ENCODE peak calls at places on chromosomes 1 and 21, in seven cellular contexts. U is H1, W is K562, E is GM12878, G is HepG2, Y is HCT116, X is SK-N-SH. D is an unnamed sample.

GRCh38 chr1:54153548-54154439 is 994 bp upstream of the CDCP2 start:
- DNase-seq in U (no peak), Y (no peak), G (peak), W (no peak), X (no peak), E (no peak), D (peak)

GRCh38 chr1:115839706-115840095 is 1.2 kb downstream of the NHLH2 start:
- DNase-seq in W (no peak), G (no peak), Y (no peak), U (no peak), E (no peak), X (no peak), D (no peak)

GRCh38 chr1:33966346-33967141 is 102.7 kb downstream of the HMGB4 start:
- DNase-seq in G (no peak), Y (no peak), U (no peak), E (no peak), W (no peak), X (no peak), D (no peak)

GRCh38 chr1:94039871-94040569 is 80.9 kb downstream of the ABCA4 start:
- DNase-seq in X (peak), Y (no peak), E (no peak), W (no peak), G (no peak), U (no peak), D (no peak)

GRCh38 chr1:54172614-54173312 is 20.0 kb upstream of the CDCP2 start:
- DNase-seq in X (no peak), W (no peak), U (no peak), Y (no peak), E (no peak), G (no peak), D (no peak)

GRCh38 chr1:228691926-228692325 is 43.4 kb upstream of the RHOU start:
- DNase-seq in Y (peak), E (no peak), W (peak), U (no peak), G (peak), X (peak), D (peak)

GRCh38 chr1:36008546-36009197 is 75.2 kb upstream of the TEKT2 start:
- DNase-seq in W (no peak), Y (peak), E (no peak), G (peak), U (no peak), X (no peak), D (no peak)

GRCh38 chr1:117735045-117735992 is 129.5 kb downstream of the TENT5C start:
- DNase-seq in W (peak), E (peak), Y (no peak), G (peak), X (no peak), U (no peak), D (peak)

GRCh38 chr1:69271569-69271968 is 296.2 kb upstream of the LRRC7 start:
- DNase-seq in X (no peak), E (no peak), Y (no peak), U (no peak), W (no peak), G (no peak), D (no peak)

GRCh38 chr1:119816407-119816806 is 5.1 kb upstream of the REG4 start:
- DNase-seq in G (peak), U (no peak), X (no peak), Y (no peak), W (peak), E (no peak), D (no peak)

GRCh38 chr1:9410737-9411297 is 118.1 kb downstream of the SPSB1 start:
- DNase-seq in U (no peak), E (peak), W (peak), G (peak), X (peak), Y (peak), D (peak)

GRCh38 chr1:164783778-164784555 is 225.0 kb downstream of the PBX1 start:
- DNase-seq in Y (no peak), E (no peak), U (no peak), G (no peak), X (no peak), W (no peak), D (no peak)

GRCh38 chr1:39292401-39292800 is 87.9 kb downstream of the MACF1 start:
- DNase-seq in G (no peak), W (no peak), U (no peak), Y (no peak), X (no peak), E (no peak), D (no peak)

GRCh38 chr1:176033879-176034278 is 173.2 kb downstream of the COP1 start:
- DNase-seq in X (no peak), U (no peak), Y (no peak), G (no peak), W (no peak), E (no peak), D (peak)

GRCh38 chr1:19113362-19114092 is 96.5 kb downstream of the UBR4 start:
- DNase-seq in E (no peak), W (peak), Y (peak), G (peak), U (peak), X (peak), D (peak)

DNA sequence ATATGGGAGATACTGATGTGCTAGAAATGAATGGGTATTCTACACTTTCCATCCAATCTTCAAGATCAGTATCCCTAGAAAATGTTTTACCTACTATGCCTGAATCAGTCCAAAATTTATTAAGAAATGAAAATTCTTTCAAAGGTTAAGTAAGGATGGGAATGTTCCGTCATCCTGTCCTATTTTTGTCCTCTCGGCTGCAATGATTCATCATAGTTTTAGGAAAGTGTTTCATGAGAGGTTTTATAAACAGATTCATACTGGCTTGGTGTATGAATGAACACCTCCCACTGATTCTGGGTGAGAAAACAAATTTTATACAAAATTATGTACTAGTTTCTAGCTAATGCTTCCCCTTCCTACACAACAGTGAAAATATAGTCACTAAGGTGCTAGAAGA is 504.6 kb upstream of the NR5A2 start:
- DNase-seq in U (no peak), E (no peak), W (no peak), X (no peak), G (no peak), Y (no peak), D (no peak)
- TF ChIP-seq JUND in U (no peak), E (no peak), W (no peak), X (no peak), G (no peak), Y (no peak), D (no peak)

DNA sequence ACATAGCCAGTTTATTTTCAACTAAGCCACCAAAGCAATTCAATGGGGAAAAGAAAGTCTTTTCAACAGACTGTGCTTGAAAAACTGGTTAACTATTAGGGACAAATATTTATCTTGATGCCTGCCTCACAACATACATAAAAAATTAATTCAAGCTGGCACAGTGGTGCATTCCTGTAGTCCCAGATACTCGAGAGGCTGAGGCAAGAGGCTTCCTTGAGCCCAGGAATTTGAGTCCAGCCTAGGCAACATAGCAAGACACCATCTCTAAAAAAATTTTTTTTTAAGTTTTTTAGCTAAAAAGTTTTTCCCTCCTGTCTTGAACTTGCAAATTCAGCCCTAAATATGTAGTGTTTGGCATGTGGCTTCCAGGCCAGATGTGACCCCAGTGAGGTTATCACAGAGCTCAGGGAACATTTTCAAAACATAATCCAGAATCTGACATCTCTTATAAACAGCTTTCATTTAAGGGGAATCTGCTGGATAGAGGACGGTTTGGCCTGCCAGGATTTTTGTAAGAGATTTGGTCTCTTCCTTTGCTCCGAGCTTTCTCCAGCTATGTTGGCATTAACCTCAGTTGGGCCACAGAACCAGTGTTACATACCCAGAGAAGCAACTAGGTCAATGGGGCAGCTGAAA is 46.4 kb downstream of the COL6A1 start:
- DNase-seq in G (no peak), Y (no peak), X (no peak), W (no peak), E (no peak), U (no peak), D (no peak)
- TF ChIP-seq JUND in G (no peak), Y (no peak), X (no peak), W (no peak), E (no peak), U (no peak), D (no peak)

GRCh38 chr21:35111531-35111930 is 62.4 kb upstream of the RUNX1 start:
- DNase-seq in E (no peak), X (no peak), W (no peak), U (no peak), Y (no peak), G (no peak), D (no peak)

GRCh38 chr21:35116777-35117176 is 67.7 kb upstream of the RUNX1 start:
- DNase-seq in G (no peak), X (no peak), Y (no peak), E (no peak), U (no peak), W (no peak), D (no peak)

GRCh38 chr21:35108887-35109286 is 59.8 kb upstream of the RUNX1 start:
- DNase-seq in U (no peak), E (no peak), Y (no peak), X (no peak), G (no peak), W (no peak), D (no peak)

GRCh38 chr21:35107520-35107919 is 58.4 kb upstream of the RUNX1 start:
- DNase-seq in E (no peak), U (no peak), X (no peak), Y (no peak), G (no peak), W (no peak), D (no peak)

GRCh38 chr21:35113064-35113463 is 64.0 kb upstream of the RUNX1 start:
- DNase-seq in G (no peak), X (no peak), W (peak), U (no peak), Y (no peak), E (no peak), D (no peak)
- TF ChIP-seq JUND in G (no peak), X (no peak), W (no peak), U (no peak), Y (no peak), E (no peak), D (no peak)

DNA sequence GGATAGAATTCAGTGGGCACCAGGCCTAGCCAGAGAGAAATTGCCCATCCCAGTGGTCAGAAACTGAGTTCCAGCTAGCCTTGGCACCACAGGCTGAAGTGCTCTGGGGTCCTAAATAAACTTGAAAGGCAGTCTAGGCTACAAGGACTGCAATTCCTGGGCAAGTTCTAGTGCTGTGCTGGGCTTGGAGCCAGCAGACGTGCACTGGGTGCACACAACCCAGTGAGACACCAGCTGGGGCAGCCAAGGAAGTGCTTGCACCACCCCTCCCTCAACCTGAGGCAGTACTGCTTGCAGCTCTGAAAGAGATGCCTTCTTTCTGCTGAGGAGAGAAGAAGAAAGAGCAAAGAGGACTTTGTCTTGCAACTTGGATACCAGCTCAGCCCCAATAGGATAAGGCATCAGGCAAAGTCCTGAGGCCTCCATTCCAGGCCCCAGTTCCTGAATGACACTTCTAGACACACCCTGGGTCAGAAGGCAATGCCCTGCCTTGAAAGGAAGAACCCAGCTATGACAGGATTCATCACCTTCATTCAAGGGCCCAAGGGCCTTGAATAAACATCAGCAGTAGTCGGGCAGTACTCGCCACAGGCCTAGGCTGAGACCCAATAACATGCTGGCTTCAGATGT is 55.1 kb downstream of the OVGP1 start:
- DNase-seq in E (no peak), W (no peak), Y (no peak), G (no peak), X (no peak), U (no peak), D (no peak)
- TF ChIP-seq JUND in E (no peak), W (no peak), Y (no peak), G (no peak), X (no peak), U (no peak), D (no peak)

GRCh38 chr1:43367026-43367903 is 546 bp downstream of the ELOVL1 start:
- DNase-seq in Y (peak), X (peak), E (no peak), U (no peak), G (no peak), W (peak), D (peak)
- TF ChIP-seq JUND in Y (no peak), X (no peak), E (no peak), U (no peak), G (peak), W (no peak), D (no peak)

GRCh38 chr1:236489710-236490377 is 33.9 kb upstream of the LGALS8 start:
- DNase-seq in U (no peak), X (peak), E (peak), Y (peak), W (peak), G (peak), D (peak)
- TF ChIP-seq JUND in U (no peak), X (no peak), E (no peak), Y (no peak), W (no peak), G (no peak), D (no peak)

DNA sequence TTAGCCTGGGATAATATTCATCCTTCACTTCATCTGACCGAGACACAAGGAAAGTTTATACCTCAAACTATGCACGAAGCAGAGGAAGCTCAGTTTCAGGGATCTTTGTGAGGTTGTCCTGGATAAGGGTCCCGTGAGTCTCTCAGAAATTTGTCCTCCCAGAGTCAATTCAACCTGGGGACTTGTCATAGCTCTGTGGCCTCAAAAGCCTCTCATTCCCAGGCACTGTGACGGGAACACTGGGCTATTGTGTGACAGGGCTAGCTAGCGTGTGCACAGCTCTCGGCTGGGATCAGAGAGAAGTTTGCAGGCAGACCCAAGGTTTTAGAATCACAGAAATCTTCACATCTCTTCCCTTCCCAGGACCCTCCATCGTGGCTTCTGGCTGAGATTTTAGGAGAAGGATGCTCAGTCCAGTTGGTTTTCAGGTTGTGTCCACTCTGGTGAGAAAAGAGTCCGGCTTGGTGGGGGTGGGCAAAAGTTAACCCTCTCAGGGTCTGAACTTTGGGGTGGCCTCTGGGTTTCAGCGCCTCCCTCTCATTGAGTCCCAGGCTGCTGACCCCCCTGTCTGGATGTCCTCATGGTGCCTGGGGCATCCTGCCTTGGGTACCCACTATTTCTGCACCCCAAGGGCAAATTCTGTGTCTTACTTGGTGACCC is 20.4 kb upstream of the LBR start:
- DNase-seq in Y (no peak), U (no peak), X (no peak), G (peak), E (no peak), W (no peak), D (no peak)
- TF ChIP-seq JUND in Y (no peak), U (no peak), X (no peak), G (no peak), E (no peak), W (no peak), D (no peak)

GRCh38 chr1:48803474-48803873 is 26.8 kb upstream of the BEND5 start:
- DNase-seq in X (no peak), U (no peak), G (no peak), E (no peak), W (no peak), Y (no peak), D (no peak)
- TF ChIP-seq JUND in X (no peak), U (no peak), G (no peak), E (no peak), W (no peak), Y (no peak), D (no peak)

GRCh38 chr1:243580072-243580471 is 270.0 kb downstream of the AKT3 start:
- DNase-seq in Y (no peak), E (no peak), G (no peak), X (no peak), U (no peak), W (no peak), D (no peak)
- TF ChIP-seq JUND in Y (no peak), E (no peak), G (no peak), X (no peak), U (no peak), W (no peak), D (no peak)